ENCODE peak calls at places on chromosomes 1 and 21, in five cellular contexts. I is HCT116, G is OCI-LY7, S is kidney, Q is upper lobe of left lung. V is an unnamed sample. For H3K4me1, the result is how much of the 10 kb centered on the place peaks cover.

GRCh38 chr1:16925635-16926490 is 4.1 kb downstream of the CROCC start:
- DNase-seq in G (no peak), Q (peak), I (no peak), S (peak), V (no peak)

GRCh38 chr1:42963378-42964005 is 4.8 kb upstream of the SLC2A1 start:
- DNase-seq in Q (no peak), G (no peak), S (no peak), I (no peak), V (peak)

GRCh38 chr1:222105393-222105737 is 363.5 kb upstream of the DUSP10 start:
- DNase-seq in S (no peak), Q (no peak), I (peak), G (no peak), V (no peak)

GRCh38 chr1:98766241-98766640 is 104.7 kb downstream of the SNX7 start:
- DNase-seq in G (no peak), Q (no peak), S (no peak), I (no peak), V (no peak)

GRCh38 chr1:112788561-112788960 is 73.4 kb upstream of the PPM1J start:
- DNase-seq in G (no peak), S (no peak), Q (no peak), I (no peak), V (no peak)

GRCh38 chr1:25145775-25146381 is 86.4 kb downstream of the SYF2 start:
- DNase-seq in S (no peak), I (no peak), G (peak), Q (no peak), V (no peak)

GRCh38 chr1:207853372-207853757 is 57.6 kb downstream of the CD34 start:
- DNase-seq in Q (no peak), I (no peak), S (no peak), G (no peak), V (no peak)

GRCh38 chr1:56303805-56304204 is 275.6 kb downstream of the PLPP3 start:
- DNase-seq in G (no peak), Q (no peak), S (no peak), I (no peak), V (no peak)

GRCh38 chr1:56790036-56790435 is 29.2 kb downstream of the FYB2 start:
- DNase-seq in Q (no peak), S (no peak), G (no peak), I (no peak), V (no peak)

GRCh38 chr1:169538998-169539871 is 47.0 kb downstream of the F5 start:
- DNase-seq in S (no peak), Q (no peak), I (peak), G (no peak), V (no peak)

GRCh38 chr21:42061195-42061865 is 9.8 kb upstream of the UMODL1 start:
- DNase-seq in S (peak), I (no peak), Q (no peak), G (peak), V (peak)

GRCh38 chr21:42063206-42063577 is 7.9 kb upstream of the UMODL1 start:
- DNase-seq in Q (no peak), G (peak), I (no peak), S (peak), V (peak)

GRCh38 chr21:42061866-42062542 is 9.1 kb upstream of the UMODL1 start:
- DNase-seq in G (peak), Q (peak), I (no peak), S (peak), V (peak)

GRCh38 chr21:42062543-42063022 is 8.5 kb upstream of the UMODL1 start:
- DNase-seq in I (no peak), Q (no peak), S (peak), G (peak), V (peak)

GRCh38 chr21:42063578-42064521 is 7.3 kb upstream of the UMODL1 start:
- DNase-seq in I (no peak), Q (no peak), S (peak), G (peak), V (peak)
- TF ChIP-seq CTCF in I (no peak), Q (no peak), S (no peak), G (peak), V (no peak)

DNA sequence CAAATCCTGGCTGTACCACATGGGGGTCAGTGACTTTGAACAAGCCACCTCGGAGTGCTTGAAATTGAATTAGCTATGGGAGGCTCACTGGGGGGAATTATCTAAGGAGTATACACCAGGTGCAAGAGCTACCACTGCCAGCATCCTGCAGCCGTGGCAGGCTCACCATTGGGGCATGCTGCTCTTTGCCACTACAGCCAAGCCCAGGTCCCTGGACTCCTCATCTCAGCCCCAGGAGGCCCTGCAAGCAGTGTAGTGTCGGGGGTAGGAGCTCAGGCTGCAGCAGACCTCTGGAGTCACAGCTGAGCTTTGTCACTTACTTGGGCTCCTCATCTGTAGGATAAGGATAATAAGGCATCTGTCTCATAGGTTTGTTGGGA is 35.3 kb downstream of the ACOT11 start:
- DNase-seq in I (no peak), Q (no peak), G (no peak), S (no peak), V (no peak)
- H3K4me1 ChIP-seq in I (under half), Q (under half), G (under half), S (under half), V (under half)

GRCh38 chr1:115761601-115762302 is 6.8 kb downstream of the CASQ2 start:
- DNase-seq in Q (no peak), G (no peak), I (no peak), S (no peak), V (no peak)

GRCh38 chr1:115764541-115764940 is 4.0 kb downstream of the CASQ2 start:
- DNase-seq in S (no peak), G (no peak), I (peak), Q (no peak), V (no peak)

GRCh38 chr1:115765091-115765490 is 3.4 kb downstream of the CASQ2 start:
- DNase-seq in I (no peak), Q (no peak), G (no peak), S (no peak), V (no peak)

GRCh38 chr1:115767403-115767802 is 1.1 kb downstream of the CASQ2 start:
- DNase-seq in G (no peak), Q (no peak), I (no peak), S (no peak), V (no peak)

DNA sequence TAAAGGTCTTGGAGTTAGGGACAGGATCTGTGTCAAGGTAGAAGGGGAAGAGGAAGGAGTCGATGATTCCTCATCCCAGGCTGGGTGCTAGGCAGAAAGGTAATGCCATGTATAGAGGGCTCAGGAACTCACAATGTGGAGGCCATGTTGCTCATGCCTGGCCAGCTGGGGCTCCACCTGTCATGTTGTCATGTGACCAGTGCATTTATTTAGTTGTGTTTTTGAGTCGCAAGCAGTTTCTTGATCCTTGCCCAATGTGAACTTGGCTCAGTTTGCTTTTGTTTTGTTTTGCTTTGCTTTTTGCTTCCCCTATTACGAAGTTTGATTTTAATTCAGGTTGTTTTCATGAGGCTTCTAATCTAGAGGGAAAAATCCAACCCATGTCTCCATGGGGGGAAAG is 5.7 kb downstream of the CASQ2 start:
- DNase-seq in Q (no peak), S (no peak), G (no peak), I (no peak), V (no peak)
- TF ChIP-seq CTCF in Q (no peak), S (no peak), G (no peak), I (no peak), V (no peak)

GRCh38 chr21:44866780-44867179 is 6.7 kb downstream of the PTTG1IP start:
- DNase-seq in S (no peak), Q (no peak), I (no peak), G (no peak), V (no peak)
- H3K4me1 ChIP-seq in S (half or more), Q (half or more), I (under half), G (under half), V (half or more)

GRCh38 chr21:23858878-23859277 is 1748.4 kb downstream of the MRPL39 start:
- DNase-seq in G (no peak), I (no peak), S (no peak), Q (no peak), V (no peak)

DNA sequence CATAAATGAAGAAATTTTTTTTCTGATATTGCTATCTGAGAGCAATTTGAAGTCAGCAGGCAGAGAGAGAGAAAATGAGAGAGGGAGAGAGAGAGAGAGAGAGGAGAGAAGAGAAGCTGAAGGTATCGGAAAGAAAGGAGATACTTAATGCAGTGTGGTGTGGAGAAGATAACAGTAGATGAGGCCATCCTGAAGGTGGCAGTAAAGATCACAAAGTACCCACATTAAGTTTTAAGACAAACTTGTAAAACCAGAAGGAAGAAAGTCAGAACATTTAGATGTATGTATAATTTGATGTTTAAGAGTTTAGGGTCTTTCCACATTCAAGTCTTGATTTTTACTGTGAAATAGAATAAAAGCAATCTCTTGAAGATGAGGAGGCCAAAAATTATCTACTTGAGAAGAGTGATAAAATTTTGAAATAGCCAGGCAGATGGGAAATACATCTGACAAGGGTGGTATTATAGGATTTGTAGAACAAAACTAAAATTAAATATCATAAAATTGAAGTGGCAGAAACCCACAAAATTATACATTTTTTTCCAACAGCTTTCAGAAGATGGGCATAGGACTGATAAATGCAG is 1753.4 kb downstream of the MRPL39 start:
- DNase-seq in S (no peak), I (no peak), Q (no peak), G (peak), V (no peak)
- TF ChIP-seq CTCF in S (peak), I (no peak), Q (no peak), G (peak), V (peak)

DNA sequence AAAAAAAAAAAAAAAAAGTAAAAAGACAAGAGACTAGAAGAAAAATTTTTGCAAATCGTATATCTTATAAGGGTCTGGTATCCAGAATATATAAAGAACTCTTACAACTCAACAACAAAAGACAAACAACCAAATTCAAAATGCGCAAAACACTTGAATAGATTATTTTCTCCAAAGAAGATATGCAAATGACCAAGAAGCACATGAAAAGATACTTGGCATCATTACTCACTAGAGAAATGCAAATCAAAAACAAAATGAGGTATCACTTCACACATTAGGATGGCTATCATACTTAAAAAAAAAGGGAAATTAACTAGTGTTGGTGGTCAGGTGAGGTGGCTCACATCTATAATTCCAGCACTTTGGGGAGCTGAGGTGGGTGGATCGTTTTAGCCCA is 12.0 kb upstream of the SLC2A5 start:
- DNase-seq in S (no peak), I (no peak), Q (no peak), G (peak), V (no peak)
- H3K4me1 ChIP-seq in S (under half), I (under half), Q (under half), G (half or more), V (under half)

GRCh38 chr21:42707207-42707830 is 53.9 kb downstream of the PDE9A start:
- DNase-seq in I (no peak), Q (no peak), S (no peak), G (no peak), V (no peak)

GRCh38 chr21:42704861-42705260 is 51.4 kb downstream of the PDE9A start:
- DNase-seq in G (no peak), Q (no peak), I (no peak), S (no peak), V (no peak)

GRCh38 chr21:42706765-42707164 is 53.3 kb downstream of the PDE9A start:
- DNase-seq in S (no peak), G (no peak), Q (no peak), I (no peak), V (no peak)

GRCh38 chr21:42705346-42705745 is 51.9 kb downstream of the PDE9A start:
- DNase-seq in G (no peak), Q (peak), S (no peak), I (no peak), V (no peak)

GRCh38 chr21:42705746-42706374 is 52.4 kb downstream of the PDE9A start:
- DNase-seq in S (no peak), I (no peak), Q (peak), G (no peak), V (no peak)
- TF ChIP-seq CTCF in S (no peak), I (no peak), Q (no peak), G (no peak), V (no peak)